ENCODE peak calls at places on chromosomes 4 and X, in nine cellular contexts. M, T, G, A, D, Y, W, U and L are unnamed samples.

GRCh38 chrX:131802836-131803626 is 220.1 kb upstream of the STK26 start:
- DNase-seq in G (no peak), T (peak), D (no peak), W (peak), Y (no peak), A (no peak), U (no peak), M (peak), L (no peak)

GRCh38 chr4:23788460-23788859 is 101.4 kb downstream of the PPARGC1A start:
- DNase-seq in D (no peak), Y (no peak), M (no peak), T (no peak), A (no peak), G (no peak), U (peak), W (no peak), L (no peak)

GRCh38 chrX:154012336-154012991 is 7.2 kb downstream of the IRAK1 start:
- DNase-seq in Y (no peak), D (no peak), M (no peak), T (no peak), G (no peak), U (no peak), W (no peak), A (no peak), L (no peak)

GRCh38 chrX:9668537-9668936 is 97.1 kb downstream of the GPR143 start:
- DNase-seq in G (no peak), U (no peak), A (no peak), Y (no peak), W (no peak), T (no peak), D (no peak), M (no peak), L (no peak)

GRCh38 chr4:96356591-96357360 is 516.9 kb downstream of the PDHA2 start:
- DNase-seq in T (no peak), G (no peak), D (no peak), Y (no peak), W (no peak), U (no peak), M (no peak), A (no peak), L (no peak)

GRCh38 chr4:64705989-64706388 is 296.7 kb upstream of the TECRL start:
- DNase-seq in D (no peak), W (no peak), A (no peak), G (no peak), Y (no peak), M (no peak), T (no peak), U (no peak), L (no peak)

GRCh38 chrX:108946531-108946930 is 210.2 kb upstream of the IRS4 start:
- DNase-seq in A (no peak), M (no peak), Y (no peak), U (no peak), W (no peak), G (no peak), T (no peak), D (no peak), L (no peak)

GRCh38 chrX:139766545-139766983 is 58.6 kb upstream of the MCF2 start:
- DNase-seq in D (no peak), T (no peak), W (no peak), Y (peak), U (no peak), A (no peak), G (peak), M (no peak), L (no peak)

GRCh38 chr4:153228512-153229145 is 24.4 kb downstream of the TRIM2 start:
- DNase-seq in D (no peak), A (no peak), Y (no peak), T (no peak), M (no peak), U (no peak), G (peak), W (no peak), L (no peak)

GRCh38 chr4:65083076-65083475 is 587.2 kb downstream of the EPHA5 start:
- DNase-seq in A (no peak), M (no peak), G (peak), D (no peak), W (no peak), T (no peak), U (no peak), Y (no peak), L (no peak)

GRCh38 chrX:155094468-155095061 is 23.3 kb downstream of the BRCC3 start:
- DNase-seq in Y (no peak), W (no peak), U (peak), M (peak), D (no peak), A (no peak), T (no peak), G (peak), L (no peak)

GRCh38 chr4:69039071-69039470 is 57.2 kb upstream of the UGT2B7 start:
- DNase-seq in G (no peak), D (no peak), W (no peak), Y (no peak), M (no peak), T (no peak), A (no peak), U (no peak), L (no peak)

GRCh38 chrX:34401411-34401810 is 255.7 kb downstream of the TMEM47 start:
- DNase-seq in T (no peak), U (no peak), W (no peak), A (no peak), D (no peak), G (no peak), M (no peak), Y (no peak), L (no peak)

GRCh38 chrX:40158036-40158706 is 60.4 kb upstream of the BCOR start:
- DNase-seq in U (no peak), W (no peak), M (no peak), G (no peak), Y (peak), D (peak), A (no peak), T (no peak), L (no peak)

GRCh38 chrX:108186811-108187210 is 95.2 kb downstream of the ATG4A start:
- DNase-seq in T (no peak), Y (no peak), U (peak), M (no peak), A (no peak), G (no peak), W (no peak), D (no peak), L (peak)

GRCh38 chr4:142110136-142110535 is 473.8 kb downstream of the IL15 start:
- DNase-seq in Y (no peak), D (no peak), T (no peak), M (no peak), G (no peak), W (no peak), A (no peak), U (no peak), L (no peak)

GRCh38 chr4:100721490-100721889 is 203.7 kb upstream of the EMCN start:
- DNase-seq in D (no peak), U (no peak), M (no peak), G (no peak), A (no peak), Y (no peak), T (no peak), W (no peak), L (no peak)

GRCh38 chr4:94577136-94577535 is 125.4 kb downstream of the PDLIM5 start:
- DNase-seq in M (no peak), W (peak), A (no peak), D (no peak), Y (no peak), T (no peak), U (peak), G (no peak), L (no peak)

GRCh38 chr4:135492439-135492838 is 1290.8 kb upstream of the PABPC4L start:
- DNase-seq in A (no peak), M (no peak), G (no peak), W (no peak), D (no peak), T (no peak), U (no peak), Y (no peak), L (no peak)

GRCh38 chr4:158829254-158829653 is 60.4 kb downstream of the FNIP2 start:
- DNase-seq in W (no peak), T (no peak), A (no peak), U (no peak), M (no peak), G (no peak), Y (no peak), D (no peak), L (no peak)

GRCh38 chr4:74624351-74625151 is 169.8 kb downstream of the BTC start:
- DNase-seq in T (no peak), U (peak), D (no peak), G (peak), M (peak), Y (no peak), A (no peak), W (no peak), L (peak)

GRCh38 chrX:139967300-139967699 is 2.0 kb upstream of the CXorf66 start:
- DNase-seq in W (no peak), T (no peak), Y (no peak), G (peak), M (no peak), D (no peak), U (no peak), A (no peak), L (no peak)

GRCh38 chrX:50996930-50997329 is 86.4 kb downstream of the BMP15 start:
- DNase-seq in W (no peak), D (no peak), G (no peak), A (no peak), M (no peak), Y (no peak), T (no peak), U (no peak), L (no peak)

GRCh38 chr4:40180356-40180755 is 16.5 kb upstream of the RHOH start:
- DNase-seq in D (no peak), M (peak), Y (no peak), A (no peak), U (peak), T (no peak), W (no peak), G (peak), L (peak)

GRCh38 chr4:184232212-184232611 is 14.5 kb upstream of the ENPP6 start:
- DNase-seq in W (no peak), M (no peak), A (no peak), U (no peak), D (no peak), G (no peak), Y (no peak), T (no peak), L (no peak)

GRCh38 chr4:52982246-52982950 is 120.3 kb downstream of the RASL11B start:
- DNase-seq in W (no peak), T (no peak), M (peak), Y (no peak), U (peak), A (no peak), G (peak), D (no peak), L (peak)